ENCODE peak calls at places on chromosome 17, in six cellular contexts. One of them, this sample, is unnamed. For H3K27me3, the result is how much of the 10 kb centered on the place peaks cover.

GRCh38 chr17:82231562-82232321 is 2.9 kb downstream of the SLC16A3 start:
- DNase-seq in kidney epithelial cell: no peak
- DNase-seq in right lobe of liver: peak
- DNase-seq in tibial nerve: peak
- DNase-seq in dorsolateral prefrontal cortex: no peak
- DNase-seq in adrenal gland: peak
- DNase-seq in this sample: peak

GRCh38 chr17:73798111-73798748 is 154.0 kb upstream of the SDK2 start:
- DNase-seq in tibial nerve: peak
- DNase-seq in dorsolateral prefrontal cortex: no peak
- DNase-seq in right lobe of liver: peak
- DNase-seq in kidney epithelial cell: peak
- DNase-seq in adrenal gland: peak
- DNase-seq in this sample: no peak

GRCh38 chr17:50337956-50338355 is 8.0 kb upstream of the XYLT2 start:
- DNase-seq in right lobe of liver: no peak
- DNase-seq in tibial nerve: no peak
- DNase-seq in adrenal gland: no peak
- DNase-seq in kidney epithelial cell: no peak
- DNase-seq in dorsolateral prefrontal cortex: no peak
- DNase-seq in this sample: peak

GRCh38 chr17:49928126-49928800 is 40.7 kb upstream of the DLX4 start:
- DNase-seq in kidney epithelial cell: no peak
- DNase-seq in dorsolateral prefrontal cortex: no peak
- DNase-seq in tibial nerve: no peak
- DNase-seq in adrenal gland: no peak
- DNase-seq in right lobe of liver: no peak
- DNase-seq in this sample: no peak

GRCh38 chr17:81058263-81058871 is 23.4 kb downstream of the BAIAP2 start:
- DNase-seq in right lobe of liver: no peak
- DNase-seq in dorsolateral prefrontal cortex: no peak
- DNase-seq in tibial nerve: no peak
- DNase-seq in kidney epithelial cell: no peak
- DNase-seq in adrenal gland: no peak
- DNase-seq in this sample: no peak

GRCh38 chr17:81057079-81057730 is 22.3 kb downstream of the BAIAP2 start:
- DNase-seq in dorsolateral prefrontal cortex: no peak
- DNase-seq in kidney epithelial cell: no peak
- DNase-seq in adrenal gland: no peak
- DNase-seq in right lobe of liver: no peak
- DNase-seq in tibial nerve: peak
- DNase-seq in this sample: peak

GRCh38 chr17:21463779-21464407 is 87.7 kb downstream of the KCNJ12 start:
- DNase-seq in adrenal gland: no peak
- DNase-seq in tibial nerve: no peak
- DNase-seq in kidney epithelial cell: no peak
- DNase-seq in dorsolateral prefrontal cortex: no peak
- DNase-seq in right lobe of liver: no peak
- DNase-seq in this sample: peak

GRCh38 chr17:10316986-10317834 is 55.6 kb downstream of the MYH13 start:
- DNase-seq in right lobe of liver: no peak
- DNase-seq in adrenal gland: peak
- DNase-seq in dorsolateral prefrontal cortex: peak
- DNase-seq in tibial nerve: peak
- DNase-seq in kidney epithelial cell: no peak
- DNase-seq in this sample: peak

GRCh38 chr17:64095144-64095882 is 34.6 kb downstream of the ERN1 start:
- DNase-seq in kidney epithelial cell: no peak
- DNase-seq in adrenal gland: no peak
- DNase-seq in dorsolateral prefrontal cortex: no peak
- DNase-seq in right lobe of liver: no peak
- DNase-seq in tibial nerve: no peak
- DNase-seq in this sample: no peak

GRCh38 chr17:75064040-75064439 is 17.0 kb downstream of the KCTD2 start:
- DNase-seq in right lobe of liver: no peak
- DNase-seq in kidney epithelial cell: no peak
- DNase-seq in dorsolateral prefrontal cortex: no peak
- DNase-seq in tibial nerve: no peak
- DNase-seq in adrenal gland: no peak
- DNase-seq in this sample: no peak

GRCh38 chr17:75064867-75065561 is 18.0 kb downstream of the KCTD2 start:
- DNase-seq in tibial nerve: no peak
- DNase-seq in dorsolateral prefrontal cortex: no peak
- DNase-seq in right lobe of liver: no peak
- DNase-seq in adrenal gland: no peak
- DNase-seq in kidney epithelial cell: no peak
- DNase-seq in this sample: peak

GRCh38 chr17:75063201-75063600 is 16.2 kb downstream of the KCTD2 start:
- DNase-seq in right lobe of liver: no peak
- DNase-seq in tibial nerve: no peak
- DNase-seq in adrenal gland: no peak
- DNase-seq in dorsolateral prefrontal cortex: no peak
- DNase-seq in kidney epithelial cell: no peak
- DNase-seq in this sample: no peak

GRCh38 chr17:75064460-75064859 is 17.4 kb downstream of the KCTD2 start:
- DNase-seq in dorsolateral prefrontal cortex: no peak
- DNase-seq in right lobe of liver: no peak
- DNase-seq in tibial nerve: no peak
- DNase-seq in adrenal gland: no peak
- DNase-seq in kidney epithelial cell: no peak
- DNase-seq in this sample: no peak

DNA sequence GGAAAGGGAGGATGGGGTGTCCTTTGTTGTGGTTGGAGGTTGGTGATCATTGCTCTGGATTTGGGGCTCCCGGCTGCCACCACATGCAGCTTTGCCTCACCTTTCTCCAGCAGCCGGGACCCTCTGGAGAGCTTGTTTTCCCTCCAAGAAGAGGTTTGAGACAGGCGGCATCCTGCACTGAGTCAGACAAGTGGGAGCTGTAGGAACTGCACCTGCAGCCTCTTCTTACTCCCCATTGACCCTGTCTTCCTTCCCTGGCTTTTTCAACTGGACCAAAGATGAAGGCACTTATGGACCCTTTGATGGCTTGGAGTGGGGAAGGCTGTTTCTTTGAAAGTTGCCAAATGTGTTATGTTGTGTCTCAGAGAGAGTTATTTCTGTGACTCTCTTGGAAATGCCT is 16.6 kb downstream of the KCTD2 start:
- DNase-seq in adrenal gland: no peak
- DNase-seq in dorsolateral prefrontal cortex: no peak
- DNase-seq in kidney epithelial cell: no peak
- DNase-seq in tibial nerve: no peak
- DNase-seq in right lobe of liver: no peak
- DNase-seq in this sample: no peak
- TF ChIP-seq CTCF in adrenal gland: no peak
- TF ChIP-seq CTCF in dorsolateral prefrontal cortex: no peak
- TF ChIP-seq CTCF in kidney epithelial cell: no peak
- TF ChIP-seq CTCF in tibial nerve: no peak
- TF ChIP-seq CTCF in right lobe of liver: no peak
- TF ChIP-seq CTCF in this sample: peak

DNA sequence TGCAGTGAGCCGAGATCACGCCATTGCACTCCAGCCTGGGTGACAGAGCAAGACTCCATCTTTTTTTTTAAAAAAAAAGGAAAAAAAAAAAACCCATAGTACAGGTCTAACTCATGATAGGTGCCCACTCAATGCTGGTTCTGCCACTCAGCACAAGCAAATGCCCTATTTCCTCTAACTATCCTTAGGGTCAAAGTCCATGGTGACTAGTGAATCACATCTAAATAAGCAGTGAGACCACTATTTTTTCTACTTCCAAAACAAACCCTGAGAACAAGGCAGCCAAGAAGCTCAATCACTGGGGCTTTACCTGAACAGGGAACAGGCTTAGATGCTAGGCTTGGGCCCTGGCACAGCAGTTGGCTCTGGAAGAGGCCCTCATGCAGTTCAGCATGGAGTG is 3.4 kb downstream of the BLTP2 start:
- DNase-seq in dorsolateral prefrontal cortex: no peak
- DNase-seq in right lobe of liver: no peak
- DNase-seq in kidney epithelial cell: no peak
- DNase-seq in adrenal gland: no peak
- DNase-seq in tibial nerve: no peak
- DNase-seq in this sample: no peak
- H3K27me3 ChIP-seq in dorsolateral prefrontal cortex: under half
- H3K27me3 ChIP-seq in right lobe of liver: under half
- H3K27me3 ChIP-seq in kidney epithelial cell: under half
- H3K27me3 ChIP-seq in adrenal gland: under half
- H3K27me3 ChIP-seq in tibial nerve: under half
- H3K27me3 ChIP-seq in this sample: under half

GRCh38 chr17:17576772-17577234 is 14.7 kb downstream of the PEMT start:
- DNase-seq in right lobe of liver: no peak
- DNase-seq in dorsolateral prefrontal cortex: no peak
- DNase-seq in adrenal gland: no peak
- DNase-seq in kidney epithelial cell: no peak
- DNase-seq in tibial nerve: no peak
- DNase-seq in this sample: no peak

GRCh38 chr17:17577373-17577772 is 14.1 kb downstream of the PEMT start:
- DNase-seq in kidney epithelial cell: no peak
- DNase-seq in adrenal gland: no peak
- DNase-seq in dorsolateral prefrontal cortex: no peak
- DNase-seq in tibial nerve: no peak
- DNase-seq in right lobe of liver: no peak
- DNase-seq in this sample: no peak

GRCh38 chr17:17572010-17572785 is 19.3 kb downstream of the PEMT start:
- DNase-seq in tibial nerve: no peak
- DNase-seq in kidney epithelial cell: no peak
- DNase-seq in right lobe of liver: peak
- DNase-seq in dorsolateral prefrontal cortex: no peak
- DNase-seq in adrenal gland: peak
- DNase-seq in this sample: no peak

GRCh38 chr17:17573912-17574311 is 17.6 kb downstream of the PEMT start:
- DNase-seq in tibial nerve: peak
- DNase-seq in right lobe of liver: no peak
- DNase-seq in dorsolateral prefrontal cortex: no peak
- DNase-seq in adrenal gland: no peak
- DNase-seq in kidney epithelial cell: no peak
- DNase-seq in this sample: no peak

DNA sequence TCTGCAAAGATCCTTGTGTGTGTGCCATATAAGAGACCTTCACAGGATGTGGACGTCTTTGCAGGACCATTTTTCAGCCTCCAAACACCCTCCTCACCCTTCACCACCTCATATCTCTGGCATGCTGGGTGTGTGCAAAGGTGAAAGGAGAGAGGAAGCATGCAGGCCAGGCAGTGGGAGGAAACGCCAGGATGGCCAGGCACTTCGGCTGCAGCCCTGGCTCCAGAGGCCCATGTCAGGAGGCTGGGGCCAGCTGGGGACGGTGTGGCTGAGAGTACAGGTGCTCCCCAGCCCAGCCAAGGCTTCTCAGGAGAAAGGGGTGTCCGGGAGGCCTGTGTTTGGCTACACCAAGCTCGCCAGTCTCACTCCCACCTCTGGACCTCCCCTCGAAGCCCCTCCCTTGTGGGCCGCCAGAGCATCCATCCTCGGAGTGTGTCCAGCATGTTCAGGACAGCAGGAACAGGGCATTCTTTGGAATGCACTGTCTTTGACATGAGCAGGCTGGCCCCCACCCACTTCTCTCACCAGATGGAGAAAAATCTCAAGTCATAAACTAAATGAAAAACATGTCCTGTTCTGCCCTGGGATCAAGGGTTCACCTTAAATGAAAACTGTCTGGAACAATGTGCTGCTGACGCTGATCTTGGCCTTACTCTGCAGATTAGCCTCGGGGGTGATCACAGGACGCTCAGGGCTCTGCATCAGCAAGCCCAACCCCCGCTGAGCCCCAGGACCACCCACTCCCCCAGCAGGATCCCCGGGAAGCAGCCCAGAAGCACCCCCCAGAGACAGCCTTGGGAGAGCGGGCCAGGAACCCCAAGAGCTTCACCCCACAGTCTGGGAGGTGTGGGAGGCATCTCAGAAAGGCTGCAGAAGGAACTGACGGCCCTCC is 15.9 kb downstream of the PEMT start:
- DNase-seq in tibial nerve: peak
- DNase-seq in right lobe of liver: no peak
- DNase-seq in kidney epithelial cell: no peak
- DNase-seq in dorsolateral prefrontal cortex: no peak
- DNase-seq in adrenal gland: no peak
- DNase-seq in this sample: no peak
- TF ChIP-seq CTCF in tibial nerve: no peak
- TF ChIP-seq CTCF in right lobe of liver: no peak
- TF ChIP-seq CTCF in kidney epithelial cell: no peak
- TF ChIP-seq CTCF in dorsolateral prefrontal cortex: no peak
- TF ChIP-seq CTCF in adrenal gland: no peak
- TF ChIP-seq CTCF in this sample: no peak

GRCh38 chr17:71035226-71035625 is 865.9 kb downstream of the KCNJ2 start:
- DNase-seq in kidney epithelial cell: no peak
- DNase-seq in adrenal gland: no peak
- DNase-seq in dorsolateral prefrontal cortex: no peak
- DNase-seq in tibial nerve: no peak
- DNase-seq in right lobe of liver: no peak
- DNase-seq in this sample: no peak

DNA sequence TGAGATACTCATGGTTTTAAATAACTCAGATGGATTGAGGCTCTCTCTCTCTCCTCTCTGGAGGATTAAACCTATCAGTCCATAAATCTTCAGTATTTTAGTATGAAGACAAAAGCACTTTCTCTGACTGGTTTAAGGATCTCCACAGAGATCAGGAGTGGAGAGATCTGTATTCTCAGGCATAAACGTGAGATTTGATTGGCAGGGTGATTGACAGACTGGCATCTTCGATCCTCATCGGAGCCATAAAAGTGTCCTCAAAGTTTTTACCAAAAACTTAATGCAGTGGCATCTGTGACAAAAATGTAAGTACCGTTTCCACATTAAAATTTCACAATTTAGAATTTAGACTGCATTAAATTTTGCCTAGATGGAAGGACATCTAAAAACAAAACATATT is 870.1 kb downstream of the KCNJ2 start:
- DNase-seq in kidney epithelial cell: no peak
- DNase-seq in adrenal gland: no peak
- DNase-seq in right lobe of liver: no peak
- DNase-seq in tibial nerve: no peak
- DNase-seq in dorsolateral prefrontal cortex: no peak
- DNase-seq in this sample: no peak
- H3K27me3 ChIP-seq in kidney epithelial cell: under half
- H3K27me3 ChIP-seq in adrenal gland: under half
- H3K27me3 ChIP-seq in right lobe of liver: under half
- H3K27me3 ChIP-seq in tibial nerve: under half
- H3K27me3 ChIP-seq in dorsolateral prefrontal cortex: under half
- H3K27me3 ChIP-seq in this sample: under half